ENCODE peak calls at places on chromosomes 4 and X, in eight cellular contexts. One of them, this sample, is unnamed.

GRCh38 chrX:148665001-148665400 is 164.6 kb downstream of the AFF2 start:
- DNase-seq in HepG2: no peak
- DNase-seq in ovary: no peak
- DNase-seq in suprapubic skin: no peak
- DNase-seq in IMR-90: no peak
- DNase-seq in upper lobe of left lung: no peak
- DNase-seq in spleen: no peak
- DNase-seq in stomach: no peak
- DNase-seq in this sample: no peak

GRCh38 chr4:81845761-81846160 is 374.1 kb upstream of the RASGEF1B start:
- DNase-seq in stomach: no peak
- DNase-seq in IMR-90: no peak
- DNase-seq in upper lobe of left lung: no peak
- DNase-seq in HepG2: no peak
- DNase-seq in suprapubic skin: no peak
- DNase-seq in spleen: no peak
- DNase-seq in ovary: no peak
- DNase-seq in this sample: no peak

GRCh38 chrX:136204571-136204970 is 46.6 kb downstream of the MAP7D3 start:
- DNase-seq in suprapubic skin: no peak
- DNase-seq in ovary: no peak
- DNase-seq in spleen: no peak
- DNase-seq in IMR-90: peak; percentile 57
- DNase-seq in stomach: no peak
- DNase-seq in HepG2: no peak
- DNase-seq in upper lobe of left lung: no peak
- DNase-seq in this sample: no peak

GRCh38 chr4:184396001-184396400 is 78.3 kb downstream of the IRF2 start:
- DNase-seq in spleen: no peak
- DNase-seq in suprapubic skin: no peak
- DNase-seq in upper lobe of left lung: no peak
- DNase-seq in ovary: no peak
- DNase-seq in HepG2: no peak
- DNase-seq in IMR-90: no peak
- DNase-seq in stomach: no peak
- DNase-seq in this sample: no peak

GRCh38 chr4:184748251-184748652 is 14.4 kb upstream of the CENPU start:
- DNase-seq in spleen: no peak
- DNase-seq in IMR-90: no peak
- DNase-seq in ovary: no peak
- DNase-seq in stomach: peak; percentile 73
- DNase-seq in suprapubic skin: no peak
- DNase-seq in upper lobe of left lung: peak; percentile 75
- DNase-seq in HepG2: no peak
- DNase-seq in this sample: peak; percentile 75

GRCh38 chr4:154490261-154490588 is 1.4 kb downstream of the DCHS2 start:
- DNase-seq in spleen: peak; percentile 72
- DNase-seq in suprapubic skin: no peak
- DNase-seq in ovary: no peak
- DNase-seq in IMR-90: no peak
- DNase-seq in HepG2: no peak
- DNase-seq in stomach: no peak
- DNase-seq in upper lobe of left lung: peak; percentile 81
- DNase-seq in this sample: no peak

GRCh38 chr4:52102587-52102986 is 51.5 kb downstream of the SPATA18 start:
- DNase-seq in ovary: no peak
- DNase-seq in IMR-90: peak; percentile 23
- DNase-seq in suprapubic skin: no peak
- DNase-seq in stomach: no peak
- DNase-seq in spleen: no peak
- DNase-seq in upper lobe of left lung: no peak
- DNase-seq in HepG2: no peak
- DNase-seq in this sample: no peak

GRCh38 chrX:69074726-69075125 is 90.5 kb downstream of the PJA1 start:
- DNase-seq in spleen: peak; percentile 42
- DNase-seq in suprapubic skin: no peak
- DNase-seq in upper lobe of left lung: no peak
- DNase-seq in IMR-90: no peak
- DNase-seq in ovary: no peak
- DNase-seq in stomach: no peak
- DNase-seq in HepG2: no peak
- DNase-seq in this sample: no peak

GRCh38 chr4:1171306-1172227 is 816 bp downstream of the SPON2 start:
- DNase-seq in IMR-90: no peak
- DNase-seq in stomach: no peak
- DNase-seq in ovary: peak; percentile 72
- DNase-seq in spleen: peak; percentile 88
- DNase-seq in suprapubic skin: no peak
- DNase-seq in HepG2: no peak
- DNase-seq in upper lobe of left lung: peak; percentile 90
- DNase-seq in this sample: no peak

GRCh38 chr4:154308207-154308606 is 183.4 kb downstream of the DCHS2 start:
- DNase-seq in upper lobe of left lung: no peak
- DNase-seq in ovary: no peak
- DNase-seq in HepG2: no peak
- DNase-seq in IMR-90: no peak
- DNase-seq in stomach: no peak
- DNase-seq in spleen: no peak
- DNase-seq in suprapubic skin: no peak
- DNase-seq in this sample: no peak

GRCh38 chr4:147853706-147854105 is 121.8 kb downstream of the ARHGAP10 start:
- DNase-seq in upper lobe of left lung: no peak
- DNase-seq in IMR-90: peak; percentile 79
- DNase-seq in stomach: no peak
- DNase-seq in ovary: no peak
- DNase-seq in HepG2: no peak
- DNase-seq in spleen: no peak
- DNase-seq in suprapubic skin: no peak
- DNase-seq in this sample: no peak

GRCh38 chrX:23114256-23114655 is 114.5 kb downstream of the DDX53 start:
- DNase-seq in stomach: no peak
- DNase-seq in ovary: no peak
- DNase-seq in suprapubic skin: no peak
- DNase-seq in spleen: no peak
- DNase-seq in HepG2: no peak
- DNase-seq in upper lobe of left lung: no peak
- DNase-seq in IMR-90: no peak
- DNase-seq in this sample: peak; percentile 8

GRCh38 chr4:16226816-16227461 is 668 bp upstream of the TAPT1 start:
- DNase-seq in HepG2: peak; percentile 35
- DNase-seq in IMR-90: no peak
- DNase-seq in spleen: peak; percentile 91
- DNase-seq in upper lobe of left lung: peak; percentile 93
- DNase-seq in ovary: peak; percentile 74
- DNase-seq in suprapubic skin: peak; percentile 85
- DNase-seq in stomach: peak; percentile 56
- DNase-seq in this sample: peak; percentile 48

GRCh38 chr4:183412836-183413561 is 31.4 kb upstream of the CDKN2AIP start:
- DNase-seq in upper lobe of left lung: no peak
- DNase-seq in stomach: no peak
- DNase-seq in ovary: peak; percentile 9
- DNase-seq in IMR-90: no peak
- DNase-seq in HepG2: no peak
- DNase-seq in spleen: no peak
- DNase-seq in suprapubic skin: no peak
- DNase-seq in this sample: no peak

GRCh38 chrX:43176686-43177085 is 398.7 kb upstream of the PPP1R2C start:
- DNase-seq in stomach: no peak
- DNase-seq in ovary: no peak
- DNase-seq in HepG2: peak; percentile 0
- DNase-seq in upper lobe of left lung: no peak
- DNase-seq in spleen: no peak
- DNase-seq in IMR-90: no peak
- DNase-seq in suprapubic skin: no peak
- DNase-seq in this sample: no peak

GRCh38 chr4:7663075-7663541 is 228.4 kb upstream of the PSAPL1 start:
- DNase-seq in IMR-90: no peak
- DNase-seq in suprapubic skin: no peak
- DNase-seq in spleen: peak; percentile 59
- DNase-seq in stomach: no peak
- DNase-seq in upper lobe of left lung: no peak
- DNase-seq in HepG2: no peak
- DNase-seq in ovary: no peak
- DNase-seq in this sample: no peak

GRCh38 chr4:140252742-140253555 is 99.0 kb upstream of the MAML3 start:
- DNase-seq in ovary: peak; percentile 89
- DNase-seq in HepG2: no peak
- DNase-seq in IMR-90: peak; percentile 56
- DNase-seq in spleen: peak; percentile 92
- DNase-seq in upper lobe of left lung: peak; percentile 95
- DNase-seq in suprapubic skin: peak; percentile 84
- DNase-seq in stomach: peak; percentile 74
- DNase-seq in this sample: peak; percentile 68

DNA sequence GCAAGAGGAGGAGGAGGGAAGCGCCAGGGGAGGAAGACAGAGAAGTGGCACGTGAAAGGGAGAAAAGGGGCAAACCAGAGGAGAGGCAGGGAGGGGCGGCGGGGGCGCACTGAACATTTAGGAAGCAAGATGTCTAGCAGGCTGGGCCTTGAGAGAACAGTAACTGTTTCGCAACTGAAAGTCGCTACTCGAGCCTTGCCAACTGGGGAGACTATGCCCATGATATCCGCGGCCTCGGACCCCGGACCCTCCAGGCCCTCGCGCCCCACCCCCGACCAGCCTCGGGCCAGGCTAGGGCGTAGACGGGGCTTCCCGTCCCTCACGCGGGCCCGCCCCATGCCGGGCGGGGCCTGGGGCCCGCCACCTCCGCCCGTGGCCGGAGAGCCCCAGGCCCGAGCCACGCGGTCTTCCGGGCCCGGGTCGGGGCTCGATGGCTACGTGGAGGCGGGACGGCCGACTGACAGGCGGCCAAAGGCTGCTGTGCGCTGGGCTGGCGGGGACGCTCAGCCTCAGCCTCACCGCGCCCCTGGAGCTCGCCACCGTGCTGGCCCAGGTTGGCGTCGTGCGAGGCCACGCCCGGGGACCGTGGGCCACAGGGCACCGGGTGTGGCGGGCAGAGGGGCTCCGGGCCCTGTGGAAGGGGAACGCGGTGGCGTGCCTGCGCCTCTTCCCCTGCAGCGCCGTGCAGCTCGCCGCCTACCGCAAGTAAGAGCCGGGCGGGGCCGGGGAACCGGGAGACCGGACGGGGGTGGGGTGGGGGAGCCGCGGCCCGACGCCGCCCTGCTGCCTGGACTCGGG is at the start of gene SLC25A43:
- DNase-seq in suprapubic skin: no peak
- DNase-seq in IMR-90: no peak
- DNase-seq in HepG2: no peak
- DNase-seq in ovary: peak; percentile 57
- DNase-seq in upper lobe of left lung: peak; percentile 89
- DNase-seq in spleen: peak; percentile 87
- DNase-seq in stomach: peak; percentile 49
- DNase-seq in this sample: no peak
- TF ChIP-seq POLR2A in suprapubic skin: no peak
- TF ChIP-seq POLR2A in IMR-90: no peak
- TF ChIP-seq POLR2A in HepG2: peak; percentile 43
- TF ChIP-seq POLR2A in ovary: no peak
- TF ChIP-seq POLR2A in upper lobe of left lung: no peak
- TF ChIP-seq POLR2A in spleen: no peak
- TF ChIP-seq POLR2A in stomach: no peak
- TF ChIP-seq POLR2A in this sample: no peak

GRCh38 chr4:84804126-84804525 is 162.4 kb downstream of the WDFY3 start:
- DNase-seq in IMR-90: peak; percentile 61
- DNase-seq in HepG2: no peak
- DNase-seq in stomach: no peak
- DNase-seq in ovary: no peak
- DNase-seq in suprapubic skin: no peak
- DNase-seq in spleen: no peak
- DNase-seq in upper lobe of left lung: no peak
- DNase-seq in this sample: no peak
- H3K4me3 ChIP-seq in IMR-90: no peak overlapping the region
- H3K4me3 ChIP-seq in HepG2: no peak overlapping the region
- H3K4me3 ChIP-seq in stomach: no peak overlapping the region
- H3K4me3 ChIP-seq in ovary: no peak overlapping the region
- H3K4me3 ChIP-seq in suprapubic skin: no peak overlapping the region
- H3K4me3 ChIP-seq in spleen: no peak overlapping the region
- H3K4me3 ChIP-seq in upper lobe of left lung: no peak overlapping the region
- H3K4me3 ChIP-seq in this sample: no peak overlapping the region

GRCh38 chr4:26826721-26827120 is 33.9 kb upstream of the STIM2 start:
- DNase-seq in spleen: no peak
- DNase-seq in stomach: peak; percentile 55
- DNase-seq in ovary: no peak
- DNase-seq in HepG2: no peak
- DNase-seq in upper lobe of left lung: no peak
- DNase-seq in IMR-90: peak; percentile 59
- DNase-seq in suprapubic skin: no peak
- DNase-seq in this sample: no peak

GRCh38 chr4:26821677-26822503 is 38.8 kb upstream of the STIM2 start:
- DNase-seq in HepG2: peak; percentile 95
- DNase-seq in upper lobe of left lung: no peak
- DNase-seq in suprapubic skin: no peak
- DNase-seq in IMR-90: peak; percentile 20
- DNase-seq in stomach: no peak
- DNase-seq in spleen: no peak
- DNase-seq in ovary: no peak
- DNase-seq in this sample: no peak

GRCh38 chr4:26822546-26822945 is 38.1 kb upstream of the STIM2 start:
- DNase-seq in upper lobe of left lung: no peak
- DNase-seq in IMR-90: no peak
- DNase-seq in ovary: no peak
- DNase-seq in suprapubic skin: no peak
- DNase-seq in spleen: no peak
- DNase-seq in stomach: no peak
- DNase-seq in HepG2: no peak
- DNase-seq in this sample: no peak

GRCh38 chr4:26820346-26820745 is 40.3 kb upstream of the STIM2 start:
- DNase-seq in IMR-90: no peak
- DNase-seq in suprapubic skin: no peak
- DNase-seq in upper lobe of left lung: no peak
- DNase-seq in stomach: no peak
- DNase-seq in HepG2: no peak
- DNase-seq in spleen: no peak
- DNase-seq in ovary: no peak
- DNase-seq in this sample: no peak

GRCh38 chr4:26823583-26823982 is 37.1 kb upstream of the STIM2 start:
- DNase-seq in stomach: no peak
- DNase-seq in suprapubic skin: no peak
- DNase-seq in IMR-90: no peak
- DNase-seq in HepG2: no peak
- DNase-seq in ovary: no peak
- DNase-seq in spleen: no peak
- DNase-seq in upper lobe of left lung: no peak
- DNase-seq in this sample: no peak
- H3K9me3 ChIP-seq in stomach: peaks cover 10% of the 10 kb centered on the region
- H3K9me3 ChIP-seq in suprapubic skin: no peaks in the 10 kb centered on the region
- H3K9me3 ChIP-seq in IMR-90: no peaks in the 10 kb centered on the region
- H3K9me3 ChIP-seq in HepG2: peaks cover 11% of the 10 kb centered on the region
- H3K9me3 ChIP-seq in ovary: no peaks in the 10 kb centered on the region
- H3K9me3 ChIP-seq in spleen: peaks cover 20% of the 10 kb centered on the region
- H3K9me3 ChIP-seq in upper lobe of left lung: no peaks in the 10 kb centered on the region
- H3K9me3 ChIP-seq in this sample: no peaks in the 10 kb centered on the region

DNA sequence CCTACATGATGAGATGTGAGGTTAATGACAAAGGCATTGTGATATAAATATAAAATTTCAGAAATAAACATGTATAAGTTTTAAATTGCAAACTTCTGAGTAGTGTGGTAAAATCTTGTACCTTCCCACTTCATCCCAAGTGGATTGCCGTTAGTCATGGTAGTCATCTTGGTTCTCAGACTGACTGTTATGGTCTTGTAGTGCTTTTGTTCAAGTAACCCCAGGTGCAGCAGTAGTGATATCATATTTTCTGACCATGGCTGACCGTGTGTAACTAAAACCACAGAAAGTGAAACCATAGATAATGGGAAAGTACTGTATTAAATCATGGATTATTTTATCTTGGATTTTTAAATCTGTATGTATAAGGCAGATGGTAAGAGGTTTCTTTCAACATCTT is 74.8 kb upstream of the SLIT2 start:
- DNase-seq in spleen: no peak
- DNase-seq in HepG2: no peak
- DNase-seq in suprapubic skin: no peak
- DNase-seq in stomach: no peak
- DNase-seq in upper lobe of left lung: no peak
- DNase-seq in IMR-90: peak; percentile 34
- DNase-seq in ovary: no peak
- DNase-seq in this sample: no peak
- TF ChIP-seq POLR2A in spleen: no peak
- TF ChIP-seq POLR2A in HepG2: no peak
- TF ChIP-seq POLR2A in suprapubic skin: no peak
- TF ChIP-seq POLR2A in stomach: no peak
- TF ChIP-seq POLR2A in upper lobe of left lung: no peak
- TF ChIP-seq POLR2A in IMR-90: no peak
- TF ChIP-seq POLR2A in ovary: no peak
- TF ChIP-seq POLR2A in this sample: no peak